ENCODE peak calls at places on chromosomes 6 and 20, in seven cellular contexts. C, P, L, Z, B, U and D are unnamed samples.

GRCh38 chr20:52972965-52973819 is 1.0 kb downstream of the TSHZ2 start:
- DNase-seq in C (peak; percentile 40), P (peak; percentile 18), L (peak; percentile 21), Z (no peak), B (peak; percentile 77), U (no peak), D (peak; percentile 9)

GRCh38 chr6:134176283-134176975 is 124.0 kb upstream of the SLC2A12 start:
- DNase-seq in C (peak; percentile 65), P (peak; percentile 28), L (no peak), Z (peak; percentile 41), B (peak; percentile 73), U (peak; percentile 3), D (no peak)

GRCh38 chr6:90457867-90458259 is 129.0 kb downstream of the MAP3K7 start:
- DNase-seq in C (no peak), P (no peak), L (no peak), Z (no peak), B (no peak), U (no peak), D (no peak)

GRCh38 chr6:121994936-121995335 is 404.5 kb upstream of the HSF2 start:
- DNase-seq in C (no peak), P (no peak), L (no peak), Z (no peak), B (no peak), U (no peak), D (no peak)

GRCh38 chr6:150471276-150471675 is 102.5 kb downstream of the IYD start:
- DNase-seq in C (no peak), P (no peak), L (no peak), Z (no peak), B (no peak), U (no peak), D (no peak)

GRCh38 chr6:90691823-90692222 is 105.0 kb upstream of the MAP3K7 start:
- DNase-seq in C (no peak), P (no peak), L (no peak), Z (no peak), B (no peak), U (no peak), D (no peak)

GRCh38 chr6:108163644-108164536 is 1.9 kb upstream of the NR2E1 start:
- DNase-seq in C (no peak), P (no peak), L (no peak), Z (no peak), B (peak; percentile 65), U (no peak), D (no peak)

GRCh38 chr20:37393196-37393862 is 47.4 kb downstream of the SRC start:
- DNase-seq in C (no peak), P (peak; percentile 72), L (no peak), Z (peak; percentile 43), B (no peak), U (no peak), D (no peak)

GRCh38 chr20:45343445-45343866 is 4.8 kb downstream of the SDC4 start:
- DNase-seq in C (no peak), P (peak; percentile 67), L (no peak), Z (no peak), B (no peak), U (no peak), D (no peak)

GRCh38 chr6:5541751-5542432 is 280.6 kb downstream of the FARS2 start:
- DNase-seq in C (peak; percentile 16), P (no peak), L (no peak), Z (no peak), B (no peak), U (no peak), D (no peak)

GRCh38 chr6:128367437-128367836 is 153.0 kb downstream of the PTPRK start:
- DNase-seq in C (no peak), P (no peak), L (no peak), Z (no peak), B (no peak), U (no peak), D (no peak)

GRCh38 chr6:113010181-113010580 is 663.1 kb downstream of the RFPL4B start:
- DNase-seq in C (no peak), P (no peak), L (no peak), Z (no peak), B (no peak), U (no peak), D (no peak)

GRCh38 chr6:76555090-76555489 is 482.6 kb upstream of the IMPG1 start:
- DNase-seq in C (no peak), P (no peak), L (no peak), Z (no peak), B (no peak), U (no peak), D (no peak)

GRCh38 chr6:151869787-151870186 is 62.3 kb downstream of the ESR1 start:
- DNase-seq in C (no peak), P (no peak), L (no peak), Z (no peak), B (no peak), U (no peak), D (no peak)

GRCh38 chr20:57714409-57715267 is 4.8 kb upstream of the PMEPA1 start:
- DNase-seq in C (peak; percentile 52), P (no peak), L (no peak), Z (no peak), B (no peak), U (no peak), D (no peak)

GRCh38 chr6:44090465-44090864 is 36.8 kb downstream of the MRPL14 start:
- DNase-seq in C (no peak), P (no peak), L (no peak), Z (no peak), B (no peak), U (no peak), D (no peak)

GRCh38 chr20:31721408-31722332 is 998 bp downstream of the BCL2L1 start:
- DNase-seq in C (no peak), P (no peak), L (no peak), Z (no peak), B (peak; percentile 46), U (no peak), D (no peak)

GRCh38 chr6:75424610-75425548 is 68.7 kb downstream of the FILIP1 start:
- DNase-seq in C (no peak), P (no peak), L (no peak), Z (no peak), B (no peak), U (no peak), D (no peak)